ENCODE peak calls at places on chromosomes 3 and 15, in seven cellular contexts. C, U, D, Q, N, X and F are unnamed samples.

GRCh38 chr3:100062665-100063064 is 51.6 kb downstream of the FILIP1L start:
- DNase-seq in Q (no peak), X (no peak), D (no peak), C (no peak), N (no peak), U (no peak), F (no peak)

GRCh38 chr3:119019767-119020518 is 14.7 kb downstream of the IGSF11 start:
- DNase-seq in D (no peak), U (no peak), X (no peak), N (no peak), C (no peak), Q (no peak), F (no peak)

GRCh38 chr3:55406666-55407425 is 80.3 kb downstream of the WNT5A start:
- DNase-seq in C (no peak), Q (no peak), U (no peak), N (no peak), X (peak; percentile 63), D (no peak), F (no peak)

GRCh38 chr3:141646760-141647561 is 91.1 kb upstream of the RNF7 start:
- DNase-seq in C (no peak), Q (peak; percentile 46), X (peak; percentile 62), N (peak; percentile 82), U (no peak), D (peak; percentile 73), F (no peak)

GRCh38 chr3:184748219-184749135 is 36.6 kb upstream of the MAGEF1 start:
- DNase-seq in Q (no peak), D (peak; percentile 57), X (peak; percentile 68), N (peak; percentile 81), C (no peak), U (no peak), F (no peak)

GRCh38 chr3:171788546-171789351 is 21.5 kb downstream of the PLD1 start:
- DNase-seq in X (peak; percentile 94), U (no peak), C (no peak), N (no peak), D (no peak), Q (peak; percentile 95), F (peak; percentile 76)

GRCh38 chr15:83458396-83458795 is 11.3 kb downstream of the SH3GL3 start:
- DNase-seq in D (no peak), X (no peak), Q (no peak), U (no peak), C (no peak), N (no peak), F (no peak)

GRCh38 chr3:71728632-71729342 is 3.6 kb upstream of the EIF4E3 start:
- DNase-seq in N (peak; percentile 96), C (no peak), X (no peak), Q (no peak), D (peak; percentile 29), U (no peak), F (no peak)

GRCh38 chr3:107962946-107963345 is 127.9 kb downstream of the CD47 start:
- DNase-seq in X (peak; percentile 36), N (no peak), D (no peak), Q (peak; percentile 75), U (no peak), C (no peak), F (no peak)

GRCh38 chr15:76840830-76841460 is 64.2 kb downstream of the SCAPER start:
- DNase-seq in N (peak; percentile 33), U (no peak), Q (peak; percentile 11), C (no peak), X (peak; percentile 64), D (peak; percentile 32), F (no peak)

GRCh38 chr3:100039075-100039474 is 75.2 kb downstream of the FILIP1L start:
- DNase-seq in N (no peak), U (no peak), C (no peak), D (no peak), X (no peak), Q (no peak), F (no peak)

GRCh38 chr15:96183020-96183926 is 147.2 kb upstream of the NR2F2 start:
- DNase-seq in D (no peak), U (no peak), Q (no peak), X (no peak), N (no peak), C (no peak), F (no peak)

GRCh38 chr3:136728918-136729317 is 23.3 kb downstream of the STAG1 start:
- DNase-seq in U (no peak), X (peak; percentile 67), Q (peak; percentile 50), N (peak; percentile 44), C (no peak), D (no peak), F (peak; percentile 57)

GRCh38 chr3:194312743-194313281 is 38.3 kb downstream of the CPN2 start:
- DNase-seq in N (peak; percentile 42), X (peak; percentile 49), U (no peak), C (no peak), D (peak; percentile 42), Q (no peak), F (no peak)

GRCh38 chr3:101179637-101180036 is 140.7 kb downstream of the IMPG2 start:
- DNase-seq in X (peak; percentile 59), N (no peak), D (no peak), Q (no peak), U (no peak), C (no peak), F (peak; percentile 67)

GRCh38 chr3:186909078-186909853 is 21.1 kb upstream of the ST6GAL1 start:
- DNase-seq in X (no peak), U (peak; percentile 39), D (no peak), N (peak; percentile 63), Q (no peak), C (peak; percentile 77), F (no peak)

GRCh38 chr3:146161725-146162047 is 702 bp upstream of the PLOD2 start:
- DNase-seq in X (peak; percentile 63), C (no peak), N (peak; percentile 34), Q (no peak), D (no peak), U (no peak), F (no peak)

GRCh38 chr3:129608936-129609590 is 2.6 kb upstream of the PLXND1 start:
- DNase-seq in N (no peak), Q (no peak), U (no peak), D (no peak), C (no peak), X (no peak), F (no peak)

GRCh38 chr15:22224241-22224671 is 143.9 kb downstream of the OR4M2 start:
- DNase-seq in Q (no peak), C (no peak), D (no peak), N (no peak), X (no peak), U (no peak), F (no peak)

GRCh38 chr3:192106528-192106927 is 620.8 kb downstream of the FGF12 start:
- DNase-seq in N (no peak), U (no peak), D (no peak), Q (no peak), X (no peak), C (no peak), F (no peak)

GRCh38 chr3:128354788-128355548 is 111.7 kb downstream of the DNAJB8 start:
- DNase-seq in U (no peak), Q (no peak), C (no peak), N (no peak), X (no peak), D (no peak), F (no peak)

GRCh38 chr3:11045536-11045935 is 53.0 kb downstream of the SLC6A1 start:
- DNase-seq in X (no peak), N (peak; percentile 56), D (no peak), U (no peak), Q (no peak), C (no peak), F (no peak)
- TF ChIP-seq CTCF in X (no peak), N (peak; percentile 47), D (no peak), U (no peak), Q (no peak), C (no peak), F (no peak)

GRCh38 chr15:98721166-98721565 is 72.8 kb downstream of the IGF1R start:
- DNase-seq in Q (no peak), N (no peak), C (no peak), D (no peak), U (no peak), X (peak; percentile 46), F (no peak)
- TF ChIP-seq CTCF in Q (no peak), N (no peak), C (no peak), D (no peak), U (no peak), X (no peak), F (no peak)

DNA sequence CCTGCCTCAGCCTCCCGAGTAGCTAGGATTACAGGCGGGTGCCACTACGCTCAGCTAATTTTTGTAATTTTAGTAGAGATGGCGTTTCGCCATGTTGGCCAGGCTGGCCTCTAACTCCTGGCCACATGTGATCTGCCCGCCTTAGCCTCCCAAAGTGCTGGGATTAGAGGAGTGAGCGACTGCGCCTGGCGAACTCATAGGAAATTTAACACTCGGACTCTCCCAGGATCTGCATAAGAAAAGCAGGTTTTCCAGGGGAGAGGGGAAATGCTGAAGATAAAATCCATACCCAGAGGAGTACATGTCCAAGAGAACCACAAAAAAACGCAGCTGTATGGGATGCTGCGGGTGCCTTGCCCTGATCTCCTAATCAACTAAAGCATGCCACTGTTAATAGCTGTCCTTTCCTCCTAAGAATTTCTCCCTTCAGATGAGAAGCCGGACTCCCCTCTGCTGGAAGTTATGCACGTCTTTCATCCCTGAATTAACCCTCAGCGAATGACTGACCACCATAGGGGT is 25.3 kb upstream of the TGFBR2 start:
- DNase-seq in X (no peak), Q (no peak), N (peak; percentile 14), D (no peak), U (no peak), C (no peak), F (no peak)
- TF ChIP-seq CTCF in X (no peak), Q (no peak), N (no peak), D (no peak), U (no peak), C (no peak), F (no peak)

DNA sequence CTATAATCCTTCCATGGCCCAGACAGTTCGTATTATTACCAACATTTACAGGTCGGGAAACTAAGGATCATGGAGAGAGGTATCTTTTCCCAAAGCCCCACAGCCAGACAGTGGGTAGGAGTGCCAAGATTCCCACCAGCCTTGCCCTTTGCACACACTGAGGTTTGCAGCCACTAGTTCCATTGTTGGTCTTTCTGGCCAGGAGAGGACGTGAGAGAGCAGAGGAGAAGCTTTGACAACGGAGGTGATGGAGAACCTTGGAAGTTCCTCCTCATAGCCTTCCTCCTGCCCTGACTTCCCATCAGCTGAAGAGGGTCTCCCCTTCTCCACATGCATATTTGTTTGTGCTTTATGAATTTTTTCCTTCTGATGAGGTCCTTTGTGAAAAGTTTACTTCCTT is 50.5 kb upstream of the PLCL2 start:
- DNase-seq in X (no peak), U (no peak), C (no peak), Q (no peak), D (no peak), N (no peak), F (no peak)
- TF ChIP-seq CTCF in X (no peak), U (no peak), C (no peak), Q (no peak), D (no peak), N (no peak), F (no peak)